ENCODE peak calls at places on chromosomes 7 and 10, in seven cellular contexts. T, M, P, W, K, U and E are unnamed samples.

GRCh38 chr10:86971146-86971991 is 3.1 kb downstream of the ADIRF start:
- DNase-seq in T (no peak), M (peak), P (peak), W (peak), K (peak), U (peak), E (peak)

GRCh38 chr7:25886387-25887240 is 265.4 kb upstream of the NFE2L3 start:
- DNase-seq in T (no peak), M (no peak), P (no peak), W (no peak), K (no peak), U (no peak), E (no peak)

GRCh38 chr10:123380491-123381085 is 226.4 kb downstream of the BUB3 start:
- DNase-seq in T (no peak), M (peak), P (no peak), W (no peak), K (no peak), U (no peak), E (peak)

GRCh38 chr7:45644237-45644636 is 70.1 kb downstream of the ADCY1 start:
- DNase-seq in T (no peak), M (no peak), P (no peak), W (no peak), K (no peak), U (no peak), E (no peak)

GRCh38 chr10:110681023-110681681 is 37.0 kb downstream of the RBM20 start:
- DNase-seq in T (no peak), M (no peak), P (no peak), W (peak), K (peak), U (peak), E (no peak)

GRCh38 chr7:33612434-33612833 is 292.9 kb upstream of the BMPER start:
- DNase-seq in T (no peak), M (no peak), P (no peak), W (no peak), K (no peak), U (no peak), E (no peak)

GRCh38 chr10:122513053-122513452 is 47.5 kb upstream of the DMBT1 start:
- DNase-seq in T (no peak), M (no peak), P (no peak), W (no peak), K (no peak), U (no peak), E (no peak)

GRCh38 chr7:113099284-113099919 is 12.8 kb upstream of the GPR85 start:
- DNase-seq in T (no peak), M (no peak), P (no peak), W (no peak), K (no peak), U (no peak), E (no peak)

GRCh38 chr7:106504620-106505019 is 156.3 kb downstream of the CCDC71L start:
- DNase-seq in T (no peak), M (no peak), P (no peak), W (no peak), K (no peak), U (no peak), E (no peak)

GRCh38 chr10:17808971-17809841 is at the start of gene MRC1:
- DNase-seq in T (no peak), M (no peak), P (no peak), W (no peak), K (peak), U (no peak), E (no peak)

GRCh38 chr10:50582766-50583762 is 40.7 kb downstream of the SGMS1 start:
- DNase-seq in T (no peak), M (no peak), P (no peak), W (no peak), K (no peak), U (no peak), E (no peak)

GRCh38 chr7:8175929-8176369 is 86.0 kb downstream of the ICA1 start:
- DNase-seq in T (no peak), M (no peak), P (no peak), W (no peak), K (no peak), U (no peak), E (no peak)

GRCh38 chr7:157806711-157807110 is 469.9 kb downstream of the DNAJB6 start:
- DNase-seq in T (no peak), M (no peak), P (no peak), W (no peak), K (no peak), U (no peak), E (no peak)

GRCh38 chr10:13615650-13616049 is 28.9 kb downstream of the PRPF18 start:
- DNase-seq in T (no peak), M (no peak), P (no peak), W (no peak), K (no peak), U (no peak), E (no peak)

GRCh38 chr7:102463841-102464576 is 654 bp downstream of the ALKBH4 start:
- DNase-seq in T (no peak), M (no peak), P (no peak), W (no peak), K (no peak), U (no peak), E (no peak)

GRCh38 chr10:117425908-117426566 is 50.8 kb upstream of the PDZD8 start:
- DNase-seq in T (no peak), M (no peak), P (no peak), W (no peak), K (no peak), U (no peak), E (no peak)

GRCh38 chr10:68742397-68742796 is 21.4 kb downstream of the CCAR1 start:
- DNase-seq in T (no peak), M (no peak), P (no peak), W (no peak), K (no peak), U (no peak), E (no peak)

GRCh38 chr7:134693256-134693655 is 46.6 kb downstream of the BPGM start:
- DNase-seq in T (no peak), M (peak), P (no peak), W (peak), K (no peak), U (no peak), E (peak)

GRCh38 chr7:15085361-15085760 is 182.8 kb upstream of the DGKB start:
- DNase-seq in T (no peak), M (no peak), P (no peak), W (no peak), K (no peak), U (no peak), E (no peak)

GRCh38 chr7:53191296-53191695 is 155.9 kb downstream of the POM121L12 start:
- DNase-seq in T (no peak), M (no peak), P (no peak), W (no peak), K (no peak), U (no peak), E (no peak)

GRCh38 chr10:43943119-43943824 is 294.6 kb upstream of the ZNF32 start:
- DNase-seq in T (no peak), M (no peak), P (no peak), W (no peak), K (no peak), U (no peak), E (no peak)

GRCh38 chr10:92990615-92991014 is 70.0 kb upstream of the CYP26C1 start:
- DNase-seq in T (no peak), M (peak), P (no peak), W (peak), K (no peak), U (no peak), E (no peak)

GRCh38 chr10:62244785-62245595 is 23.7 kb downstream of the RTKN2 start:
- DNase-seq in T (peak), M (peak), P (no peak), W (peak), K (no peak), U (peak), E (no peak)

GRCh38 chr7:5491251-5492044 is 67.8 kb upstream of the TNRC18 start:
- DNase-seq in T (peak), M (no peak), P (no peak), W (no peak), K (peak), U (no peak), E (no peak)

GRCh38 chr7:36355490-36355889 is 34.2 kb upstream of the ANLN start:
- DNase-seq in T (no peak), M (no peak), P (no peak), W (no peak), K (no peak), U (no peak), E (no peak)

GRCh38 chr7:79412438-79412837 is 41.0 kb downstream of the MAGI2 start:
- DNase-seq in T (no peak), M (no peak), P (no peak), W (no peak), K (no peak), U (no peak), E (no peak)

GRCh38 chr10:5356479-5356763 is 8.3 kb upstream of the UCN3 start:
- DNase-seq in T (no peak), M (no peak), P (no peak), W (peak), K (no peak), U (no peak), E (no peak)

GRCh38 chr7:107996072-107996824 is 6.7 kb downstream of the LAMB1 start:
- DNase-seq in T (no peak), M (no peak), P (no peak), W (no peak), K (no peak), U (no peak), E (peak)

GRCh38 chr10:119640875-119641526 is 10.2 kb upstream of the BAG3 start:
- DNase-seq in T (no peak), M (no peak), P (no peak), W (no peak), K (no peak), U (no peak), E (no peak)

GRCh38 chr7:140989068-140989467 is 25.7 kb downstream of the MRPS33 start:
- DNase-seq in T (no peak), M (no peak), P (no peak), W (no peak), K (no peak), U (no peak), E (no peak)

GRCh38 chr7:113159746-113160339 is 41.5 kb upstream of the SMIM30 start:
- DNase-seq in T (peak), M (peak), P (no peak), W (peak), K (no peak), U (peak), E (peak)

GRCh38 chr7:24843821-24844449 is 86.7 kb upstream of the GSDME start:
- DNase-seq in T (no peak), M (no peak), P (no peak), W (no peak), K (no peak), U (no peak), E (no peak)

GRCh38 chr7:11552676-11553075 is 279.3 kb downstream of the THSD7A start:
- DNase-seq in T (no peak), M (no peak), P (no peak), W (no peak), K (no peak), U (no peak), E (no peak)

GRCh38 chr7:155449008-155449879 is 8.7 kb upstream of the EN2 start:
- DNase-seq in T (no peak), M (no peak), P (no peak), W (no peak), K (no peak), U (no peak), E (no peak)

GRCh38 chr7:82012453-82012852 is 242.6 kb upstream of the HGF start:
- DNase-seq in T (no peak), M (no peak), P (no peak), W (no peak), K (no peak), U (no peak), E (peak)

GRCh38 chr7:80278737-80279136 is 144.1 kb downstream of the GNAI1 start:
- DNase-seq in T (no peak), M (no peak), P (no peak), W (no peak), K (no peak), U (no peak), E (no peak)

GRCh38 chr7:36623247-36623646 is 101.0 kb downstream of the AOAH start:
- DNase-seq in T (no peak), M (no peak), P (no peak), W (no peak), K (no peak), U (no peak), E (no peak)

GRCh38 chr7:130273863-130274262 is 7.2 kb downstream of the CPA2 start:
- DNase-seq in T (peak), M (peak), P (no peak), W (no peak), K (no peak), U (no peak), E (no peak)